ENCODE peak calls at places on chromosomes 7 and 10, in six cellular contexts. Q is left ventricle myocardium inferior, N is heart right ventricle, P is heart left ventricle, S is BE2C, H is esophagus muscularis mucosa. V is an unnamed sample.

GRCh38 chr7:47548546-47548945 is 33.4 kb downstream of the TNS3 start:
- DNase-seq in Q (peak; percentile 10), N (no peak), P (no peak), S (no peak), H (no peak), V (no peak)

GRCh38 chr7:32579776-32580175 is 84.5 kb downstream of the AVL9 start:
- DNase-seq in Q (no peak), N (no peak), P (no peak), S (no peak), H (no peak), V (no peak)

GRCh38 chr7:7882888-7883287 is 85.7 kb upstream of the GLCCI1 start:
- DNase-seq in Q (no peak), N (no peak), P (no peak), S (no peak), H (no peak), V (no peak)

GRCh38 chr7:99170730-99171074 is 26.8 kb upstream of the SMURF1 start:
- DNase-seq in Q (no peak), N (no peak), P (no peak), S (no peak), H (no peak), V (no peak)

GRCh38 chr7:12728192-12728538 is 40.7 kb downstream of the ARL4A start:
- DNase-seq in Q (no peak), N (no peak), P (peak; percentile 25), S (no peak), H (no peak), V (no peak)

GRCh38 chr10:33032354-33033254 is 74.6 kb upstream of the ITGB1 start:
- DNase-seq in Q (no peak), N (no peak), P (no peak), S (no peak), H (peak; percentile 68), V (no peak)

GRCh38 chr7:101173752-101174244 is 6.3 kb downstream of the NAT16 start:
- DNase-seq in Q (no peak), N (no peak), P (no peak), S (no peak), H (no peak), V (peak; percentile 88)

GRCh38 chr10:230758-231157 is 95.5 kb downstream of the ZMYND11 start:
- DNase-seq in Q (no peak), N (no peak), P (no peak), S (peak; percentile 46), H (no peak), V (no peak)

GRCh38 chr7:31051598-31052503 is at the start of gene ADCYAP1R1:
- DNase-seq in Q (peak; percentile 61), N (peak; percentile 59), P (peak; percentile 51), S (peak; percentile 74), H (no peak), V (no peak)

GRCh38 chr10:13644866-13645265 is 58.1 kb downstream of the PRPF18 start:
- DNase-seq in Q (no peak), N (no peak), P (no peak), S (no peak), H (no peak), V (no peak)
- H3K36me3 ChIP-seq in Q (peaks cover 80% of the 10 kb centered on the region), N (peaks cover 90% of the 10 kb centered on the region), P (peaks cover 62% of the 10 kb centered on the region), S (no peaks in the 10 kb centered on the region), H (peaks cover 72% of the 10 kb centered on the region), V (peaks cover 22% of the 10 kb centered on the region)

DNA sequence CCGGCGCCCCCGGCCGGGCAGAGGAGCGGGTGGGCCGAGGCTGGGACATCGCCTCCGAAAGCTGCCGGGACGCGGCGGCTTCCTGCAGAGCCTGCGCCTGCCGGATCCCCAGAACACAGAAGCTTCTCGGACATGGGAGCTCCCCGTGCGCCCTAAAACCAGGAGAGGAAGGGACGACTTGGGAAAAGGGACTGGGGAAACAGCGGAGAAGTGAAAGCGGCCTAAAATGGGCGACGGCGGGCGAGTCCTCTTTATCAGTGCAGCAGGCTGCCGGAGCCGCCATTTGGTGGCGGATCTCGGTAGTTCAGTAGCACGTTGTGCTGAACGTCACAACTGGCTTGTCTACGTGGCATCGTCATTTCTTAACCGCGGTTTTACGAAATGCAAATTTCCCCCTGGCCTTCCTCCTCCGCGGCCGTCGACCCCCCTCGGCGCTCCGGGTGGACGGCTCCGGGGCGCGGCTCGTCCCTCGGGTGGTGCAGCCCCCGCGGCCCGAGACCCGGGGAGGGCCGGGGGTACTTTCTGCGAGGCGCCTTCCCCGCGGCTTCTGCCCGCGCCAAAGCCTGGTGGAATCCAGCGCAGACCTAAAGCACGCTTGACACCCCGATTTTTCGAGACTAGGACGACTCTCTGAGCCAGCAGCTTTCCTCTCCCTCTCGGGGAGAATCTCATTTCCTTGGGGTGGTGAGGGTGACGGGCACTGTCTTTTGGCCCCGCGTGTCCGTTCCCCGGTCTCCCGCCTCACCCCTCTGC is 9.9 kb upstream of the SPAG6 start:
- DNase-seq in Q (no peak), N (peak; percentile 37), P (no peak), S (no peak), H (no peak), V (peak; percentile 69)
- TF ChIP-seq CTCF in Q (peak; percentile 48), N (no peak), P (no peak), S (no peak), H (peak; percentile 32), V (no peak)

GRCh38 chr7:139598642-139599041 is 75.2 kb downstream of the CLEC2L start:
- DNase-seq in Q (no peak), N (no peak), P (peak; percentile 29), S (no peak), H (no peak), V (no peak)

GRCh38 chr7:139595806-139596205 is 72.3 kb downstream of the CLEC2L start:
- DNase-seq in Q (no peak), N (no peak), P (no peak), S (no peak), H (no peak), V (no peak)

GRCh38 chr7:139594911-139595476 is 71.5 kb downstream of the CLEC2L start:
- DNase-seq in Q (no peak), N (no peak), P (no peak), S (no peak), H (no peak), V (no peak)

GRCh38 chr7:139597028-139597427 is 73.5 kb downstream of the CLEC2L start:
- DNase-seq in Q (no peak), N (no peak), P (no peak), S (no peak), H (no peak), V (no peak)

DNA sequence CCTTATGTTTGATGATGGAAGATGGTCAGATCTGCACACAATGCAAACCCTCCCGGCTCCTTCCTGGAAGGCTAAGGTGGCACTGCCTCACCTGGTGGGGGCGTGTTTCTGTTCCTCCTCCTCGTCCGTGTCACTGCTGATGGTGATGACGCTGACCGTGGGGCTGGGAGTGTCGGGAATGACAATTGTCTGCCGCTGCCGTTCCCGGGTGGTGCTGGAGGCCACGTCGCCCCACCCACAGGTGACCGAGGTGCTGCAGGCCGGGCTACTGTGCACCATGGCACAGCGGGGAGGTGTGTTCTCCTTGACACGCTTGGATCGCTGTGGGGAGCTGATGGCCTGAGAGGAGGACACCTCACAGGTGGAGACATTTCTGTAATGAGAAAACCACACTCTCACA is 73.1 kb downstream of the CLEC2L start:
- DNase-seq in Q (no peak), N (no peak), P (no peak), S (no peak), H (no peak), V (no peak)
- H3K36me3 ChIP-seq in Q (peaks cover 97% of the 10 kb centered on the region), N (peaks cover 100% of the 10 kb centered on the region), P (peaks cover 100% of the 10 kb centered on the region), S (peaks cover 5% of the 10 kb centered on the region), H (peaks cover 98% of the 10 kb centered on the region), V (peaks cover 48% of the 10 kb centered on the region)

GRCh38 chr10:60877066-60877776 is 66.8 kb downstream of the RHOBTB1 start:
- DNase-seq in Q (no peak), N (no peak), P (no peak), S (no peak), H (no peak), V (no peak)

GRCh38 chr10:60878224-60878623 is 65.8 kb downstream of the RHOBTB1 start:
- DNase-seq in Q (no peak), N (no peak), P (no peak), S (no peak), H (no peak), V (no peak)

GRCh38 chr10:60877777-60878120 is 66.2 kb downstream of the RHOBTB1 start:
- DNase-seq in Q (no peak), N (no peak), P (no peak), S (no peak), H (no peak), V (no peak)

GRCh38 chr10:60883187-60883586 is 60.8 kb downstream of the RHOBTB1 start:
- DNase-seq in Q (no peak), N (no peak), P (peak; percentile 44), S (peak; percentile 34), H (no peak), V (no peak)
- TF ChIP-seq CTCF in Q (peak; percentile 70), N (peak; percentile 29), P (peak; percentile 46), S (peak; percentile 66), H (peak; percentile 45), V (peak; percentile 65)

V was measured in GM06990.